ENCODE peak calls at places on chromosomes 16 and 17, in six cellular contexts. Q is substantia nigra; H is stimulated activated CD8-positive, alpha-beta memory T cell treated with anti-CD3 and anti-CD28 coated beads, Interleukin-12 subunit alpha, Interleukin-12 subunit beta, amount 100 ng/mL, for 4 hours; W is stimulated activated CD4-positive, alpha-beta T cell treated with anti-CD3 and anti-CD28 coated beads, Interleukin-1b, Interleukin-23, amount 100 ng/mL, for 1 hour; D is activated naive CD8-positive, alpha-beta T cell treated with anti-CD3 and anti-CD28 coated beads, Interleukin-2, amount 50 U/mL, for 24 hours; M is WTC11. R is an unnamed sample.

GRCh38 chr17:35733366-35733765 is 1.9 kb downstream of the RASL10B start:
- DNase-seq in D (no peak), H (no peak), W (no peak), M (no peak), Q (no peak), R (no peak)

GRCh38 chr17:74491645-74492044 is 25.2 kb downstream of the CD300A start:
- DNase-seq in D (no peak), M (no peak), W (no peak), H (no peak), Q (no peak), R (no peak)

GRCh38 chr16:83068686-83069085 is 441.9 kb downstream of the CDH13 start:
- DNase-seq in H (no peak), D (no peak), W (no peak), Q (no peak), M (no peak), R (no peak)

GRCh38 chr17:39212841-39213480 is 12.8 kb downstream of the STAC2 start:
- DNase-seq in M (no peak), W (no peak), Q (no peak), D (no peak), H (no peak), R (no peak)

GRCh38 chr16:14193316-14193871 is 122.3 kb downstream of the MRTFB start:
- DNase-seq in D (peak; percentile 20), Q (no peak), H (no peak), M (no peak), W (no peak), R (peak; percentile 5)

GRCh38 chr17:64008346-64008745 is 10.2 kb downstream of the PRR29 start:
- DNase-seq in H (no peak), Q (no peak), D (no peak), M (no peak), W (no peak), R (no peak)

GRCh38 chr16:29816694-29817441 is 916 bp downstream of the PAGR1 start:
- DNase-seq in D (peak; percentile 72), W (no peak), M (peak; percentile 62), H (no peak), Q (peak; percentile 64), R (no peak)

GRCh38 chr16:2749476-2749875 is 3.0 kb upstream of the SRRM2 start:
- DNase-seq in H (no peak), Q (no peak), W (no peak), M (no peak), D (no peak), R (no peak)

GRCh38 chr17:42276359-42276608 is at the start of gene STAT5B:
- DNase-seq in M (peak; percentile 68), D (peak; percentile 72), H (peak; percentile 59), W (peak; percentile 45), Q (peak; percentile 71), R (peak; percentile 84)